ENCODE peak calls at places on chromosomes 11 and 22, in five cellular contexts. X, T, R, K and D are unnamed samples. For H3K4me1, the result is how much of the 10 kb centered on the place peaks cover.

GRCh38 chr22:24505337-24505736 is 10.2 kb downstream of the UPB1 start:
- ATAC-seq in T (no peak), X (no peak), R (no peak), K (no peak), D (no peak)

GRCh38 chr11:110513521-110514450 is 84.0 kb downstream of the FDX1 start:
- ATAC-seq in R (no peak), X (no peak), T (no peak), K (no peak), D (peak)

GRCh38 chr22:17281026-17281809 is 62.0 kb upstream of the ADA2 start:
- ATAC-seq in X (no peak), R (peak), K (no peak), T (no peak), D (no peak)

GRCh38 chr11:75425422-75425821 is 7.6 kb downstream of the KLHL35 start:
- ATAC-seq in X (no peak), K (no peak), T (no peak), R (no peak), D (no peak)

GRCh38 chr11:126163074-126163700 is 48.3 kb downstream of the RPUSD4 start:
- ATAC-seq in K (no peak), X (no peak), R (no peak), T (no peak), D (peak)

GRCh38 chr11:120125005-120125404 is 12.9 kb downstream of the TRIM29 start:
- ATAC-seq in X (no peak), T (no peak), K (no peak), R (no peak), D (peak)

GRCh38 chr11:105035262-105035620 is 297 bp upstream of the CASP1 start:
- ATAC-seq in T (peak), X (no peak), R (peak), K (peak), D (no peak)

GRCh38 chr11:118514103-118514502 is 13.2 kb upstream of the TTC36 start:
- ATAC-seq in R (no peak), X (no peak), K (no peak), T (no peak), D (no peak)

GRCh38 chr22:37860796-37861421 is 11.7 kb downstream of the EIF3L start:
- ATAC-seq in K (no peak), X (no peak), T (peak), R (no peak), D (no peak)

GRCh38 chr11:9529333-9529648 is 44.2 kb upstream of the WEE1 start:
- ATAC-seq in R (no peak), K (no peak), T (no peak), X (peak), D (no peak)

GRCh38 chr11:117219455-117219854 is 12.4 kb downstream of the PCSK7 start:
- ATAC-seq in K (no peak), X (no peak), R (no peak), T (no peak), D (no peak)

GRCh38 chr22:43297246-43298061 is 45.7 kb downstream of the SCUBE1 start:
- ATAC-seq in T (no peak), K (no peak), X (peak), R (no peak), D (peak)

GRCh38 chr11:99535819-99536218 is 515.1 kb downstream of the CNTN5 start:
- ATAC-seq in K (no peak), R (no peak), T (no peak), X (no peak), D (no peak)

GRCh38 chr11:88115828-88116410 is 59.3 kb downstream of the RAB38 start:
- ATAC-seq in R (no peak), K (no peak), X (no peak), T (no peak), D (no peak)

GRCh38 chr11:117299351-117300300 is 8.5 kb downstream of the BACE1-AS start:
- ATAC-seq in T (peak), K (no peak), R (no peak), X (peak), D (no peak)

GRCh38 chr11:10800292-10800691 is 8.4 kb downstream of the EIF4G2 start:
- ATAC-seq in T (no peak), K (peak), X (no peak), R (peak), D (no peak)

GRCh38 chr11:1051356-1052132 is 15.0 kb upstream of the MUC6 start:
- ATAC-seq in R (no peak), T (no peak), X (no peak), K (no peak), D (peak)

GRCh38 chr11:24457985-24458384 is 38.9 kb upstream of the LUZP2 start:
- ATAC-seq in K (no peak), X (no peak), T (no peak), R (no peak), D (no peak)

GRCh38 chr11:88301478-88302140 is 35.9 kb downstream of the CTSC start:
- ATAC-seq in K (peak), T (peak), X (no peak), R (peak), D (no peak)

GRCh38 chr11:131370901-131371790 is 731 bp downstream of the NTM start:
- ATAC-seq in T (no peak), X (peak), R (no peak), K (no peak), D (no peak)

GRCh38 chr11:2092956-2093412 is 46.2 kb downstream of the IGF2 start:
- ATAC-seq in X (peak), R (peak), K (peak), T (peak), D (peak)

GRCh38 chr11:6571434-6572008 is 31.9 kb downstream of the RRP8 start:
- ATAC-seq in X (no peak), T (no peak), K (no peak), R (no peak), D (peak)

GRCh38 chr11:121556937-121557336 is 104.2 kb upstream of the SORL1-AS1 start:
- ATAC-seq in R (no peak), K (no peak), T (no peak), X (no peak), D (no peak)

GRCh38 chr11:10725907-10726253 is 25.2 kb upstream of the CTR9 start:
- ATAC-seq in K (no peak), R (no peak), T (no peak), X (no peak), D (no peak)

GRCh38 chr22:20792966-20793332 is 19.0 kb downstream of the SERPIND1 start:
- ATAC-seq in X (no peak), T (no peak), K (no peak), R (no peak), D (no peak)

DNA sequence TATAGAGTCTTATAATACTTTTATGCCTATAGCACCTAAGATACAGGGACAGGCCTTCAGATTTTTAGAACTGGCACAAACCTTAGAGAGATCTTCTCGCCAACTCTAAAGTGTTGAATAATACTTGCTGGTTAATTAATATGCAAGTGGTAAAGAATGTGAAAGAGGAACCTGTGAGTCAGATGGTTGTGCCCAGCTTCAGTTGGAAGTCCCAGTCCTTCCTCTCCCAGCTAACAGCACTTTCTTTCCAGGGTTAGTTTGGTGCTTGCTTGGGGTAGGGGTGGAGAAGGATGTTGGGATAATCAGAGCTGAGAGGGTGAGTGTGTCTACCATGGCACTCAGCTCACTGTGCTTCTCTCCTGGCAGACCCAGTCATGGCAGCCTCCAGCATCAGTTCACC is 4.9 kb upstream of the TMEM132A start:
- ATAC-seq in X (no peak), K (no peak), R (no peak), T (no peak), D (no peak)
- H3K4me1 ChIP-seq in X (half or more), K (under half), R (under half), T (under half), D (half or more)

GRCh38 chr11:64888406-64888757 is 10.0 kb upstream of the EHD1 start:
- ATAC-seq in K (no peak), X (no peak), R (no peak), T (no peak), D (no peak)
- H3K4me1 ChIP-seq in K (under half), X (under half), R (under half), T (under half), D (under half)

GRCh38 chr22:49814164-49814686 is 13.4 kb downstream of the BRD1 start:
- ATAC-seq in T (no peak), X (no peak), K (no peak), R (no peak), D (no peak)
- H3K4me1 ChIP-seq in T (under half), X (under half), K (half or more), R (under half), D (under half)

GRCh38 chr11:61699737-61700160 is 19.6 kb downstream of the DAGLA start:
- ATAC-seq in X (peak), T (peak), K (no peak), R (no peak), D (no peak)
- H3K4me1 ChIP-seq in X (half or more), T (under half), K (under half), R (under half), D (under half)

DNA sequence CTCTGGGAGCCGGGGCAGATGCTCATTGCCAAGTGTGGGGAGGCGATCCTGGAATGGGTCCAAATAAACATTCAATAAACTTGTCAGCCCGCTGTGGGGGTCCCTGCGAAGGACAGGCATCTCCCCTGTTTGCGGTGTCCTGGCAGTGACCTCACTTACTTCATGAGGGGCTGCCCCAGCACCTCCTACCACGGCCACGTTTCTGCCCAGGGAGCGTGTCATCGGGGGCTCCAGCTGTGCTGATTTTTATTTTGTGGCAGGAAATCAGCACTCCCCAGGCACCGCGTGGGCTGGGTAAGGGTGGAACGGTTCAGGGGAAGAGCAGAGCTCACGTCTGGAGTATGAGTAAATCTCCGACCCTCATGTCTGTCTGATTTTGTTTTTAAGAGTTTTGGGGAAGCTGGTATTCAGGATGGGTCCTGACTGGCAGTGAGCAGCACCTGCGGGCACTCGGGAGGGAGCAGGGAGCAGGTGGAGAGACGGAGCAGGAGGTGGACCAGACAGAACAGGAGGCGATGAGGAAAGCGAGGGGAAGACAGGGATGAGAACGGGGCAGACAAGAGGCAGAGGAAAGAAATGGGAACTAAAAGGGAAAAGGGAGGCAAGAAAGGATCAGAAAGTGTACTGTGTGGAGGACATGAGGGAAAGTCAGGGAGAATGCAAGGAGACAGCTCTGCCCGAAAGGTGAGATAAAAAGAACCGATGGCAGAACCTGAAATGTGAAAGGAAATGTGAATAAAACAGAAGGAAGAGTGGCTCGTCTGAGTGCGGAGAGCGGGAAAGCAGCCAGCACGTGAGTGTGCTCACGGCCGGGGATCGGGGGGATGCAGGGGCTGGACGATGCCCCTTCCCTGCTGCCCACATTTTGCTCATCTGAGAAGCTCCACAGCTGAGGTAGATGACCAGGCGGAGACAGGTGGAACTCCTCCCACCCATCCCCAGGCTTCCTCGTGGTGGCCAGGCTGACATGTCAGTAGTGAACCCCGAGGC is 494.2 kb upstream of the B3GAT1 start:
- ATAC-seq in T (no peak), R (no peak), K (no peak), X (peak), D (no peak)
- H3K4me1 ChIP-seq in T (under half), R (under half), K (under half), X (under half), D (under half)

GRCh38 chr11:78417175-78417887 is at the start of gene GAB2:
- ATAC-seq in T (no peak), R (peak), X (no peak), K (peak), D (no peak)

GRCh38 chr11:78417888-78418583 is 416 bp upstream of the GAB2 start:
- ATAC-seq in X (peak), R (peak), T (peak), K (peak), D (peak)

GRCh38 chr11:78414321-78415051 is 3.1 kb downstream of the GAB2 start:
- ATAC-seq in R (no peak), K (no peak), X (no peak), T (no peak), D (no peak)

GRCh38 chr11:78416285-78417174 is 1.1 kb downstream of the GAB2 start:
- ATAC-seq in T (peak), K (peak), R (peak), X (peak), D (peak)

GRCh38 chr11:78415338-78415737 is 2.3 kb downstream of the GAB2 start:
- ATAC-seq in K (no peak), T (no peak), R (no peak), X (no peak), D (no peak)
- H3K4me1 ChIP-seq in K (under half), T (under half), R (under half), X (under half), D (under half)

DNA sequence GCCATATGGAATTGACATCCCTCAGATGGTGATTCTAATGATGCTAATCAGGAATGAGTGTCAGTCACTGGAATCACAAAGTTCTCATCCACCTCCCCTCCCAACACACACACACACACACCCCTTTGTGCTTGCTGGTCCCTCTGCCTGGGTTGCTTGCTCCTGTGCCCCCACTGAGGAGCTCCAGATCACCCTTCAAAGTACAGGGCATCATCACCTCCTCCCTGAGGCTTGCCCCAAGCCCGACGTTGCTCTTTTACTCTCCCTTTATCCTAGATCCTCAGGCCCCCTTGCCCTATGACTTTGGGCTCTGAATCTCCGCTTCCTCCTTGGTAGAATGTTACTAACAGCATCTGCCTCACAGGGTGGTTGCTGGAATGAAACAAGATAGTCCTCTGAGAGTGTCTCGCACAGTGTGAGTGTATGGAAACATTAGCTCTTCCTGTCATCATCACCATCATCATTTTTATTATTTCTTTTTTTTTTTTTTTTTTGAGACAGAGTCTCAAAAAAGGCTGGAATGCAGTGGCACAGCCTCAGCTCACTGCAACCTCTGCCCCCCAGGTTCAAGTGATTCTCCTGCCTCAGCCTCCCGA is 3.4 kb downstream of the TOM1 start:
- ATAC-seq in K (no peak), T (no peak), X (no peak), R (no peak), D (no peak)
- H3K4me1 ChIP-seq in K (under half), T (under half), X (half or more), R (half or more), D (under half)

GRCh38 chr22:46115388-46115678 is 35.0 kb upstream of the PPARA start:
- ATAC-seq in R (no peak), X (no peak), K (no peak), T (no peak), D (no peak)

GRCh38 chr22:46114518-46115387 is 35.6 kb upstream of the PPARA start:
- ATAC-seq in T (no peak), X (peak), R (no peak), K (no peak), D (no peak)

GRCh38 chr22:46112405-46112804 is 37.9 kb upstream of the PPARA start:
- ATAC-seq in K (no peak), X (no peak), R (no peak), T (no peak), D (no peak)

GRCh38 chr22:46113110-46113909 is 37.0 kb upstream of the PPARA start:
- ATAC-seq in X (no peak), T (no peak), K (no peak), R (no peak), D (no peak)

DNA sequence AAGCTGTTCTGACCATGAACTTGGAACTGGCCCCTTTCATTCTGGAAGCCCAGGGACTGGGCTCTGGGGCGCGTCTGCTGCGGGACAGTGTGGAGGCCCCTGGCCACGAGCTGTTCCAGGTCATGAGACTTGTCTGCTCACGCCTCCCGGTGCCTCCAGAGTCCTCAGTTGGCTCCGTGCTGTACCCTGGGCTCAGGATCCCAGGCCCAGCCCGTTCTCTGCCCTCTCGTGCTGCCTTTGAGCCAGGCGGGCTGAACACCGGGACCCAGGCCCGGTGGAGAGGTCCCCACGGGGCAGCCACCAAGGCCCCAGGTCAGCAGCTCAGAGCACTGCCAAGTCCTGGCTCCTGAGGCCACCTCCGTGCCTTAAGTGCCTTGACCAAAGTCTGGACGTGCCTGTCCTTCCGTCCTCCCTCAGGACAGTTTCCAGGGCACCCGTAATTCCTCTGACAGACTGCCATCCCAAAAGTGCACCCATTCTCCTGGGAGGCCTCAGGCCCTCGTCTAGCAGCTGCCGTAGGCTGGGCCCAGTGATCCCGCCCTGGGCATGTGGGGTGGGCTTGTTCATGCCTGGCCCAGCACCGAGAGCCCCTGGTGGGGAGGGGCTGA is 36.3 kb upstream of the PPARA start:
- ATAC-seq in X (peak), R (no peak), T (no peak), K (no peak), D (peak)
- H3K4me1 ChIP-seq in X (half or more), R (under half), T (under half), K (under half), D (half or more)